ENCODE peak calls at places on chromosomes 12 and 14, in seven cellular contexts. Q, V, F, Z, G, C and X are unnamed samples.

GRCh38 chr12:69901141-69901900 is 76.3 kb downstream of the MYRFL start:
- DNase-seq in F (no peak), G (no peak), Q (no peak), V (no peak), Z (no peak), C (no peak), X (no peak)

GRCh38 chr14:94936411-94936892 is 166.5 kb upstream of the GSC start:
- DNase-seq in Z (no peak), V (peak; percentile 85), F (no peak), Q (no peak), G (no peak), C (no peak), X (no peak)

GRCh38 chr12:27873010-27873409 is 93.0 kb upstream of the MANSC4 start:
- DNase-seq in V (no peak), G (no peak), F (no peak), C (no peak), Z (no peak), Q (no peak), X (no peak)

GRCh38 chr12:12403264-12404248 is 46.7 kb downstream of the BORCS5 start:
- DNase-seq in Z (no peak), V (no peak), G (no peak), F (peak; percentile 97), Q (no peak), C (no peak), X (no peak)

GRCh38 chr12:11664101-11664500 is 14.6 kb downstream of the ETV6 start:
- DNase-seq in F (no peak), V (no peak), Z (no peak), Q (no peak), G (no peak), C (no peak), X (no peak)

GRCh38 chr14:96261772-96262485 is 5.9 kb downstream of the BDKRB1 start:
- DNase-seq in G (no peak), V (no peak), Z (no peak), C (no peak), F (no peak), Q (no peak), X (no peak)

GRCh38 chr12:95788637-95789036 is 1.9 kb downstream of the NTN4 start:
- DNase-seq in Q (no peak), V (no peak), Z (no peak), G (no peak), F (no peak), C (no peak), X (no peak)

GRCh38 chr12:64083285-64084210 is 138.5 kb downstream of the KICS2 start:
- DNase-seq in F (no peak), Q (no peak), Z (no peak), V (peak; percentile 37), C (no peak), G (no peak), X (no peak)

GRCh38 chr14:100440207-100440631 is 117.1 kb downstream of the SLC25A47 start:
- DNase-seq in G (peak; percentile 62), V (peak; percentile 66), F (peak; percentile 73), C (peak; percentile 31), Z (no peak), Q (no peak), X (peak; percentile 90)

GRCh38 chr12:57148469-57149308 is 1.3 kb upstream of the LRP1-AS start:
- DNase-seq in Q (no peak), C (no peak), G (no peak), Z (no peak), F (peak; percentile 73), V (no peak), X (no peak)

GRCh38 chr12:6778571-6779550 is 6.5 kb downstream of the LAG3 start:
- DNase-seq in G (peak; percentile 89), Z (peak; percentile 81), Q (peak; percentile 72), C (peak; percentile 82), F (peak; percentile 85), V (peak; percentile 94), X (peak; percentile 89)

GRCh38 chr12:57368349-57369095 is 62.3 kb downstream of the R3HDM2 start:
- DNase-seq in G (no peak), F (peak; percentile 90), Z (no peak), V (no peak), Q (no peak), C (no peak), X (no peak)

GRCh38 chr14:51859136-51859535 is 1.3 kb upstream of the GNG2 start:
- DNase-seq in Q (no peak), V (no peak), C (no peak), F (no peak), Z (no peak), G (no peak), X (no peak)

GRCh38 chr12:9378430-9378835 is 170.2 kb upstream of the PZP start:
- DNase-seq in C (no peak), G (peak; percentile 22), F (peak; percentile 50), Z (no peak), Q (no peak), V (peak; percentile 47), X (peak; percentile 8)

GRCh38 chr14:88614218-88614907 is 51.5 kb downstream of the ZC3H14 start:
- DNase-seq in F (no peak), C (no peak), Z (no peak), Q (no peak), G (no peak), V (no peak), X (no peak)

GRCh38 chr12:41566703-41567102 is 378.6 kb downstream of the PDZRN4 start:
- DNase-seq in Q (no peak), G (no peak), V (no peak), C (no peak), F (no peak), Z (no peak), X (no peak)

GRCh38 chr14:69573841-69574265 is 818 bp downstream of the CCDC177 start:
- DNase-seq in G (no peak), F (no peak), Q (no peak), V (no peak), C (no peak), Z (no peak), X (peak; percentile 35)

GRCh38 chr12:106913456-106913855 is 42.3 kb upstream of the TMEM263 start:
- DNase-seq in F (no peak), C (no peak), V (no peak), Z (no peak), Q (no peak), G (no peak), X (no peak)

GRCh38 chr14:66649515-66649914 is 141.6 kb downstream of the GPHN start:
- DNase-seq in G (no peak), Q (peak; percentile 79), C (no peak), Z (no peak), V (no peak), F (no peak), X (no peak)

GRCh38 chr12:22310276-22310675 is 24.2 kb downstream of the ST8SIA1 start:
- DNase-seq in C (no peak), F (no peak), G (no peak), Z (no peak), V (no peak), Q (no peak), X (no peak)

GRCh38 chr14:98290596-98290995 is 981.4 kb downstream of the BCL11B start:
- DNase-seq in G (no peak), Z (no peak), Q (no peak), C (no peak), V (no peak), F (no peak), X (no peak)

GRCh38 chr12:6226701-6227096 is 26.5 kb downstream of the CD9 start:
- DNase-seq in V (no peak), Z (no peak), G (no peak), F (no peak), C (no peak), Q (no peak), X (no peak)

GRCh38 chr12:9041321-9041720 is 52.0 kb downstream of the KLRG1 start:
- DNase-seq in G (no peak), V (no peak), Q (no peak), Z (no peak), F (no peak), C (no peak), X (no peak)

GRCh38 chr12:128111333-128111732 is 155.6 kb upstream of the TMEM132C start:
- DNase-seq in Z (no peak), V (no peak), F (no peak), Q (no peak), G (no peak), C (no peak), X (no peak)

GRCh38 chr12:23221066-23221465 is 596.1 kb downstream of the ETNK1 start:
- DNase-seq in F (no peak), C (no peak), V (peak; percentile 9), Q (no peak), G (no peak), Z (no peak), X (no peak)

GRCh38 chr14:103128631-103129300 is 5.5 kb downstream of the TNFAIP2 start:
- DNase-seq in C (no peak), V (peak; percentile 54), Q (no peak), F (no peak), G (no peak), Z (no peak), X (no peak)
- TF ChIP-seq JUND in C (no peak), V (no peak), Q (no peak), F (no peak), G (no peak), Z (no peak), X (no peak)

GRCh38 chr12:132445884-132446471 is 44.0 kb upstream of the FBRSL1 start:
- DNase-seq in G (peak; percentile 95), F (no peak), Q (no peak), C (peak; percentile 81), V (no peak), Z (peak; percentile 93), X (no peak)
- TF ChIP-seq JUND in G (peak; percentile 100), F (no peak), Q (no peak), C (peak; percentile 100), V (no peak), Z (peak; percentile 82), X (no peak)

DNA sequence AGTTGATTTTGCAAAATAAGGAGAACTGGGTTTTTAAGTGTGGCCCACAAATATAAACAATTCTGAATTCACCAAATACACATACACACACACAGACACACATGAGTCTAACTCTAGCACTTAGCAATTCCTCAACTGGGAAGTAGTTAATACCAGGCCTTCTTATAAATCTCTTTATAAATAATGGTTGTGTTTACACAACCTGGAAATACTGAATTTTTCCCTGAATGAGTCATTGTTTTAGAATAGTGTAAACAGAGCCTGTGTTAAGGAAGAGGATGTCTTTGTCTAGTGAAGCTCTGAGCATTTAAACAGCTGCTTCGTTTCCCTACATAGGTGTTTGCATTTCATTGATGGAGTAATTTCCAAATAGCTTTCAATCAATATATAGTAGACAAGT is 218.8 kb downstream of the BTG1 start:
- DNase-seq in G (no peak), Z (no peak), Q (no peak), C (no peak), V (no peak), F (peak; percentile 23), X (no peak)
- TF ChIP-seq JUND in G (no peak), Z (no peak), Q (no peak), C (peak; percentile 8), V (no peak), F (no peak), X (peak; percentile 41)

GRCh38 chr14:28759056-28759657 is 7.4 kb upstream of the FOXG1 start:
- DNase-seq in Z (no peak), V (no peak), F (no peak), Q (no peak), C (no peak), G (no peak), X (no peak)

GRCh38 chr14:28759658-28760313 is 6.8 kb upstream of the FOXG1 start:
- DNase-seq in F (no peak), Q (no peak), G (no peak), C (no peak), Z (no peak), V (no peak), X (no peak)

GRCh38 chr14:28757790-28758189 is 8.8 kb upstream of the FOXG1 start:
- DNase-seq in V (no peak), G (no peak), F (no peak), Z (no peak), C (no peak), Q (no peak), X (no peak)

GRCh38 chr14:28756896-28757570 is 9.6 kb upstream of the FOXG1 start:
- DNase-seq in F (peak; percentile 72), C (no peak), G (peak; percentile 9), Q (no peak), V (peak; percentile 52), Z (no peak), X (peak; percentile 77)

GRCh38 chr14:28758253-28758915 is 8.2 kb upstream of the FOXG1 start:
- DNase-seq in G (no peak), Z (no peak), C (no peak), V (no peak), Q (no peak), F (no peak), X (no peak)
- TF ChIP-seq JUND in G (no peak), Z (no peak), C (no peak), V (no peak), Q (no peak), F (no peak), X (no peak)